ENCODE peak calls at places on chromosomes 3 and 15, in nine cellular contexts. S is left ventricle myocardium inferior; I is keratinocyte; D is body of pancreas; Y is CD4-positive, alpha-beta T cell; W is GM23248; J is PC-3; L is uterus; E is WERI-Rb-1. A is an unnamed sample.

GRCh38 chr3:54307616-54308180 is 185.3 kb downstream of the CACNA2D3 start:
- DNase-seq in S (no peak), I (no peak), D (no peak), Y (no peak), W (no peak), J (no peak), L (no peak), E (peak; percentile 49), A (no peak)

GRCh38 chr3:114226313-114226712 is 11.1 kb downstream of the ZNF80 start:
- DNase-seq in S (no peak), I (no peak), D (no peak), Y (no peak), W (no peak), J (no peak), L (no peak), E (no peak), A (no peak)

GRCh38 chr15:39344662-39345141 is 236.2 kb upstream of the THBS1 start:
- DNase-seq in S (no peak), I (no peak), D (no peak), Y (no peak), W (peak; percentile 76), J (peak; percentile 51), L (no peak), E (no peak), A (no peak)

GRCh38 chr3:62329970-62330369 is 43.4 kb downstream of the FEZF2 start:
- DNase-seq in S (no peak), I (no peak), D (no peak), Y (no peak), W (no peak), J (no peak), L (no peak), E (no peak), A (no peak)

GRCh38 chr15:40313531-40314398 is 6.0 kb upstream of the PLCB2 start:
- DNase-seq in S (no peak), I (no peak), D (peak; percentile 89), Y (no peak), W (peak; percentile 59), J (peak; percentile 74), L (no peak), E (peak; percentile 73), A (peak; percentile 31)

GRCh38 chr15:52261498-52262242 is 33.9 kb downstream of the MYO5C start:
- DNase-seq in S (peak; percentile 50), I (no peak), D (peak; percentile 68), Y (no peak), W (peak; percentile 73), J (peak; percentile 91), L (peak; percentile 73), E (no peak), A (no peak)

GRCh38 chr3:63538912-63539311 is 113.6 kb upstream of the SNTN start:
- DNase-seq in S (no peak), I (no peak), D (no peak), Y (no peak), W (no peak), J (no peak), L (no peak), E (no peak), A (no peak)

GRCh38 chr3:131688370-131688769 is 185.6 kb upstream of the MRPL3 start:
- DNase-seq in S (no peak), I (peak; percentile 19), D (no peak), Y (no peak), W (peak; percentile 85), J (peak; percentile 54), L (no peak), E (no peak), A (peak; percentile 18)

GRCh38 chr15:81373996-81374395 is at the start of gene TMC3:
- DNase-seq in S (no peak), I (no peak), D (peak; percentile 23), Y (no peak), W (peak; percentile 7), J (no peak), L (no peak), E (no peak), A (no peak)

GRCh38 chr3:5022966-5023776 is 43.9 kb downstream of the BHLHE40 start:
- DNase-seq in S (no peak), I (peak; percentile 98), D (peak; percentile 55), Y (no peak), W (peak; percentile 97), J (peak; percentile 98), L (peak; percentile 77), E (no peak), A (peak; percentile 99)

GRCh38 chr3:50164056-50164455 is 8.9 kb downstream of the SEMA3F start:
- DNase-seq in S (peak; percentile 41), I (no peak), D (peak; percentile 69), Y (no peak), W (peak; percentile 98), J (peak; percentile 98), L (peak; percentile 93), E (no peak), A (peak; percentile 73)

GRCh38 chr3:50164481-50164880 is 9.4 kb downstream of the SEMA3F start:
- DNase-seq in S (no peak), I (no peak), D (no peak), Y (no peak), W (peak; percentile 13), J (no peak), L (no peak), E (no peak), A (no peak)

GRCh38 chr3:50164984-50165383 is 9.9 kb downstream of the SEMA3F start:
- DNase-seq in S (no peak), I (no peak), D (no peak), Y (no peak), W (no peak), J (no peak), L (no peak), E (no peak), A (no peak)

GRCh38 chr3:50162034-50162883 is 7.1 kb downstream of the SEMA3F start:
- DNase-seq in S (no peak), I (no peak), D (no peak), Y (no peak), W (no peak), J (no peak), L (no peak), E (no peak), A (no peak)

DNA sequence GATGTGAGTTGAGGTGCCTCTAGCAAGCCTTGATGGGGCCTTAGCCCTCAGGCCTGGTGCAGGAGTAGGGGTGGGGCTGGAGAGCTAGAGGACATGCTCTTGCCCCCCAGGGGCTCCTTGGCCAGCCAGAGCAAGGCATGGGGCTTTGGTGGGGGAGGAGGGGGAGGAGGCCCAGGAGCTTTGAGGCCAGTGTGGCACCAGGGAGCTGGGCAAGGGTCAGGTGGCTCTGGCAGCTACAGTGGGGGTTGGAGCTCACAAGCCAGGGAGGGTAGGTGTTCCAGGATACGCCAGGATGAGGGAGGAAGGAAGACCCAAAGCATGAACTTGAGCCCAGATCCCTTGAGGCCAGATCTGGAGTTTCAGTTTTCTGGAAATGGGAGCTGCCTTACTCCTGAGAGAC is 8.4 kb downstream of the SEMA3F start:
- DNase-seq in S (no peak), I (no peak), D (no peak), Y (no peak), W (no peak), J (peak; percentile 49), L (no peak), E (no peak), A (no peak)
- H3K27ac ChIP-seq in S (peak overlapping the region; percentile 88), I (peak overlapping the region; percentile 66), D (peak overlapping the region; percentile 37), Y (no peak overlapping the region), W (no peak overlapping the region), J (peak overlapping the region; percentile 99), L (peak overlapping the region; percentile 84), E (no peak overlapping the region), A (peak overlapping the region; percentile 94)

GRCh38 chr15:90232196-90232595 is 1.5 kb downstream of the CIB1 start:
- DNase-seq in S (no peak), I (no peak), D (peak; percentile 26), Y (no peak), W (peak; percentile 16), J (peak; percentile 39), L (no peak), E (no peak), A (no peak)
- H3K27ac ChIP-seq in S (peak overlapping the region; percentile 92), I (no peak overlapping the region), D (peak overlapping the region; percentile 96), Y (peak overlapping the region; percentile 99), W (no peak overlapping the region), J (peak overlapping the region; percentile 89), L (no peak overlapping the region), E (no peak overlapping the region), A (peak overlapping the region; percentile 84)

DNA sequence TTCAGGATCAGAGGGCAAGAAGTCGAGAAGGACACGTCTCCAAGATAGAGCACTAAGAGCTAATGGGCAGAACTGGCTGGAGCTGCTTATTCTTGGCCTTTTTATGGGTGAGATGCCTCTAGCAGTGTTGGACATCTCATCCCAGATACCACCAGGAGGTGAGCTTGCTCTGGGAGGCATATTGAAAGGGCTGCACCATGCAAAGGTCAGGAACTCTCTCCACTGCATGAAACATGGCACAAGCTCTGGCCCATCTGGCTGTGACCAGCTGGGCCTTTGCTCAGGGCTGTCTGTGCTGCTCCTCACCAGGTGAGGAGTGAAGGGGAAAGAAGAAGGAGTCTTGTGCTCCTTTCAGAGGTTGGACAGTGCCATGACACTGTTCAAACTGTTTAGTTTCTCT is 188.7 kb downstream of the THSD4 start:
- DNase-seq in S (no peak), I (no peak), D (no peak), Y (no peak), W (no peak), J (no peak), L (no peak), E (no peak), A (no peak)
- H3K27ac ChIP-seq in S (peak overlapping the region; percentile 33), I (no peak overlapping the region), D (no peak overlapping the region), Y (no peak overlapping the region), W (no peak overlapping the region), J (no peak overlapping the region), L (no peak overlapping the region), E (no peak overlapping the region), A (no peak overlapping the region)

GRCh38 chr15:85556618-85556895 is 176.2 kb downstream of the AKAP13 start:
- DNase-seq in S (no peak), I (no peak), D (no peak), Y (no peak), W (no peak), J (no peak), L (no peak), E (no peak), A (no peak)

GRCh38 chr15:85555875-85556617 is 175.6 kb downstream of the AKAP13 start:
- DNase-seq in S (no peak), I (no peak), D (no peak), Y (no peak), W (no peak), J (no peak), L (no peak), E (no peak), A (no peak)

GRCh38 chr15:85557385-85557784 is 177.0 kb downstream of the AKAP13 start:
- DNase-seq in S (no peak), I (no peak), D (no peak), Y (no peak), W (no peak), J (no peak), L (no peak), E (no peak), A (no peak)

GRCh38 chr15:85551221-85551832 is 170.9 kb downstream of the AKAP13 start:
- DNase-seq in S (no peak), I (no peak), D (no peak), Y (no peak), W (peak; percentile 12), J (no peak), L (no peak), E (no peak), A (no peak)

GRCh38 chr15:85554852-85555521 is 174.6 kb downstream of the AKAP13 start:
- DNase-seq in S (no peak), I (no peak), D (no peak), Y (no peak), W (no peak), J (no peak), L (no peak), E (no peak), A (no peak)
- H3K27ac ChIP-seq in S (peak overlapping the region; percentile 48), I (no peak overlapping the region), D (peak overlapping the region; percentile 40), Y (no peak overlapping the region), W (no peak overlapping the region), J (no peak overlapping the region), L (no peak overlapping the region), E (no peak overlapping the region), A (no peak overlapping the region)